ENCODE peak calls at places on chromosomes 16 and 17, in five cellular contexts. One of them, this sample, is unnamed. For H3K9me3, the result is how much of the 10 kb centered on the place peaks cover.

GRCh38 chr16:84546669-84547538 is 42.4 kb upstream of the MEAK7 start:
- DNase-seq in heart left ventricle: no peak
- DNase-seq in upper lobe of left lung: no peak
- DNase-seq in sigmoid colon: no peak
- DNase-seq in tibial nerve: no peak
- DNase-seq in this sample: no peak

GRCh38 chr17:68446626-68447041 is 10.7 kb downstream of the WIPI1 start:
- DNase-seq in heart left ventricle: no peak
- DNase-seq in upper lobe of left lung: no peak
- DNase-seq in sigmoid colon: no peak
- DNase-seq in tibial nerve: no peak
- DNase-seq in this sample: no peak

GRCh38 chr17:19302791-19303233 is 59.7 kb downstream of the B9D1 start:
- DNase-seq in heart left ventricle: peak
- DNase-seq in upper lobe of left lung: no peak
- DNase-seq in sigmoid colon: peak
- DNase-seq in tibial nerve: no peak
- DNase-seq in this sample: no peak

GRCh38 chr17:39665642-39666221 is 583 bp downstream of the TCAP start:
- DNase-seq in heart left ventricle: no peak
- DNase-seq in upper lobe of left lung: no peak
- DNase-seq in sigmoid colon: no peak
- DNase-seq in tibial nerve: no peak
- DNase-seq in this sample: no peak

GRCh38 chr17:4715071-4715749 is 4.8 kb downstream of the ARRB2 start:
- DNase-seq in heart left ventricle: no peak
- DNase-seq in upper lobe of left lung: no peak
- DNase-seq in sigmoid colon: no peak
- DNase-seq in tibial nerve: no peak
- DNase-seq in this sample: no peak

GRCh38 chr16:62280556-62280955 is 244.3 kb upstream of the CDH8 start:
- DNase-seq in heart left ventricle: no peak
- DNase-seq in upper lobe of left lung: no peak
- DNase-seq in sigmoid colon: no peak
- DNase-seq in tibial nerve: no peak
- DNase-seq in this sample: no peak

GRCh38 chr17:80177986-80178590 is 8.3 kb downstream of the CARD14 start:
- DNase-seq in heart left ventricle: no peak
- DNase-seq in upper lobe of left lung: no peak
- DNase-seq in sigmoid colon: no peak
- DNase-seq in tibial nerve: no peak
- DNase-seq in this sample: no peak

GRCh38 chr17:38341035-38341721 is 2.6 kb downstream of the GPR179 start:
- DNase-seq in heart left ventricle: peak
- DNase-seq in upper lobe of left lung: peak
- DNase-seq in sigmoid colon: peak
- DNase-seq in tibial nerve: peak
- DNase-seq in this sample: no peak

GRCh38 chr16:85588562-85589503 is 24.3 kb upstream of the GSE1 start:
- DNase-seq in heart left ventricle: no peak
- DNase-seq in upper lobe of left lung: no peak
- DNase-seq in sigmoid colon: no peak
- DNase-seq in tibial nerve: no peak
- DNase-seq in this sample: no peak

GRCh38 chr16:85872666-85873561 is 26.0 kb upstream of the IRF8 start:
- DNase-seq in heart left ventricle: peak
- DNase-seq in upper lobe of left lung: no peak
- DNase-seq in sigmoid colon: peak
- DNase-seq in tibial nerve: no peak
- DNase-seq in this sample: no peak

GRCh38 chr17:63132509-63132911 is 166.5 kb downstream of the TANC2 start:
- DNase-seq in heart left ventricle: no peak
- DNase-seq in upper lobe of left lung: no peak
- DNase-seq in sigmoid colon: no peak
- DNase-seq in tibial nerve: no peak
- DNase-seq in this sample: no peak

GRCh38 chr17:73255671-73256181 is 6.0 kb downstream of the CPSF4L start:
- DNase-seq in heart left ventricle: no peak
- DNase-seq in upper lobe of left lung: peak
- DNase-seq in sigmoid colon: no peak
- DNase-seq in tibial nerve: no peak
- DNase-seq in this sample: no peak

GRCh38 chr17:22505660-22506059 is 813.3 kb downstream of the KCNJ18 start:
- DNase-seq in heart left ventricle: no peak
- DNase-seq in upper lobe of left lung: no peak
- DNase-seq in sigmoid colon: no peak
- DNase-seq in tibial nerve: no peak
- DNase-seq in this sample: no peak
- H3K9me3 ChIP-seq in heart left ventricle: under half
- H3K9me3 ChIP-seq in upper lobe of left lung: under half
- H3K9me3 ChIP-seq in sigmoid colon: under half
- H3K9me3 ChIP-seq in tibial nerve: under half
- H3K9me3 ChIP-seq in this sample: under half

DNA sequence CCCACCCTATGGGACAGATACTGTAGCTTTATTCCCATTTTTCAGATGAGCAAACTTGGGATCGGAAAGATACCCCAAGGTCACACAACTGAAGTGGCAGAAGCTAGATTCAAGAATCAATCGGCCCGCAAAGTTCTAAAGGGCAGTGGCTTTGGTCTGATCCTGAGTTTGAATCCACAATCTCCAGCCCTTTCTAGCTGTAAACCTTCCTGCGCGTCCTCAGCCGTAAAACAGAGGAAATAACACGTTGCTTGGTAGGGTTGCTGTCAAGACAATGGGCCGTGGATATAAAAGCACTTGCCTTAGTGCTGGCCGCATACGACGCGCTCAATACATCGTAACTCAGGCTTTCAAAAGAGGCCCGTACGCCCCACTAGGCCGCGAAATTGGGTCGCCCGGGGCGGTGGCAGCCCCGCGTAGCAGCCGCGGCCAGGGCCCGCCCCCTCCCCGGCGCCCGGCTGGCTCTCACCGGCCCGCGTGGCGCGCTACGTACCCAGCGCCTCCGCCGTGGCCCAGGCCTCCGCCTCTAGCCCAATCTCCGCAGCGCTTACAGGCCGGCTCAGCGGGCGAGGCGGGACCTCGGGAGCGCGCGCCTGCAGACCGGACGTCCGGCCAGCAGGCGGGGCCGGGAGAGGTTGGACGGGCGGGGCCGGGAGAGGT is at the start of gene DCAKD:
- DNase-seq in heart left ventricle: peak
- DNase-seq in upper lobe of left lung: peak
- DNase-seq in sigmoid colon: peak
- DNase-seq in tibial nerve: peak
- DNase-seq in this sample: peak
- TF ChIP-seq POLR2A in heart left ventricle: no peak
- TF ChIP-seq POLR2A in upper lobe of left lung: peak
- TF ChIP-seq POLR2A in sigmoid colon: peak
- TF ChIP-seq POLR2A in tibial nerve: peak
- TF ChIP-seq POLR2A in this sample: no peak

GRCh38 chr16:1991135-1991551 is 1.4 kb downstream of the SYNGR3 start:
- DNase-seq in heart left ventricle: no peak
- DNase-seq in upper lobe of left lung: peak
- DNase-seq in sigmoid colon: no peak
- DNase-seq in tibial nerve: no peak
- DNase-seq in this sample: no peak
- H3K4me3 ChIP-seq in heart left ventricle: no peak
- H3K4me3 ChIP-seq in upper lobe of left lung: no peak
- H3K4me3 ChIP-seq in sigmoid colon: no peak
- H3K4me3 ChIP-seq in tibial nerve: no peak
- H3K4me3 ChIP-seq in this sample: peak

GRCh38 chr17:70365098-70365583 is 195.8 kb downstream of the KCNJ2 start:
- DNase-seq in heart left ventricle: no peak
- DNase-seq in upper lobe of left lung: no peak
- DNase-seq in sigmoid colon: no peak
- DNase-seq in tibial nerve: no peak
- DNase-seq in this sample: no peak

GRCh38 chr17:70369296-70369855 is 200.0 kb downstream of the KCNJ2 start:
- DNase-seq in heart left ventricle: no peak
- DNase-seq in upper lobe of left lung: no peak
- DNase-seq in sigmoid colon: no peak
- DNase-seq in tibial nerve: no peak
- DNase-seq in this sample: no peak

DNA sequence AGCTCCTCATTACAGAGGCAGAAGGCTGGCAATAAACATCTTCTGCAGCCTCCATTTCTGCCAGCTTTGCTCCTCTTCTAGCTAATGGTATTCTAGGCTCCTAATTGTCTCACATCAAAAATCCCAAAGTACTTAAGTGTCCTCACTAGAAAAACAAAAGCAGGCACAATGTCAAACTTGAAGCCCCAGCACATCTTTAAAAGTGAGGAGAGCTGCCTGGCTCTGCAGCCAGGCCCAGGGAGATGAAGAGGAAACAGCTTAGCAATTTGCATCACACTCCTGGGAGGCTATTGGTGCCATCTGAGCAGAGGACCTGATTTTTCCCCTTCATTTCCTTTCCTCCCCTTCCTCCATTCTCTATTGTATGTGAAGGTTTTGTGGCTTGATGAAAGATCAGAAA is 197.1 kb downstream of the KCNJ2 start:
- DNase-seq in heart left ventricle: no peak
- DNase-seq in upper lobe of left lung: no peak
- DNase-seq in sigmoid colon: no peak
- DNase-seq in tibial nerve: no peak
- DNase-seq in this sample: no peak
- H3K9me3 ChIP-seq in heart left ventricle: under half
- H3K9me3 ChIP-seq in upper lobe of left lung: under half
- H3K9me3 ChIP-seq in sigmoid colon: under half
- H3K9me3 ChIP-seq in tibial nerve: under half
- H3K9me3 ChIP-seq in this sample: under half

GRCh38 chr17:76695059-76695892 is 15.5 kb downstream of the MXRA7 start:
- DNase-seq in heart left ventricle: no peak
- DNase-seq in upper lobe of left lung: no peak
- DNase-seq in sigmoid colon: no peak
- DNase-seq in tibial nerve: no peak
- DNase-seq in this sample: no peak

GRCh38 chr17:76700627-76701470 is 9.9 kb downstream of the MXRA7 start:
- DNase-seq in heart left ventricle: peak
- DNase-seq in upper lobe of left lung: no peak
- DNase-seq in sigmoid colon: peak
- DNase-seq in tibial nerve: peak
- DNase-seq in this sample: no peak

GRCh38 chr17:76697702-76698465 is 12.9 kb downstream of the MXRA7 start:
- DNase-seq in heart left ventricle: peak
- DNase-seq in upper lobe of left lung: no peak
- DNase-seq in sigmoid colon: no peak
- DNase-seq in tibial nerve: no peak
- DNase-seq in this sample: no peak

GRCh38 chr17:76700290-76700626 is 10.5 kb downstream of the MXRA7 start:
- DNase-seq in heart left ventricle: no peak
- DNase-seq in upper lobe of left lung: no peak
- DNase-seq in sigmoid colon: no peak
- DNase-seq in tibial nerve: no peak
- DNase-seq in this sample: no peak

GRCh38 chr17:76696763-76697701 is 13.7 kb downstream of the MXRA7 start:
- DNase-seq in heart left ventricle: peak
- DNase-seq in upper lobe of left lung: no peak
- DNase-seq in sigmoid colon: no peak
- DNase-seq in tibial nerve: no peak
- DNase-seq in this sample: no peak
- TF ChIP-seq POLR2A in heart left ventricle: no peak
- TF ChIP-seq POLR2A in upper lobe of left lung: no peak
- TF ChIP-seq POLR2A in sigmoid colon: no peak
- TF ChIP-seq POLR2A in tibial nerve: no peak
- TF ChIP-seq POLR2A in this sample: no peak

DNA sequence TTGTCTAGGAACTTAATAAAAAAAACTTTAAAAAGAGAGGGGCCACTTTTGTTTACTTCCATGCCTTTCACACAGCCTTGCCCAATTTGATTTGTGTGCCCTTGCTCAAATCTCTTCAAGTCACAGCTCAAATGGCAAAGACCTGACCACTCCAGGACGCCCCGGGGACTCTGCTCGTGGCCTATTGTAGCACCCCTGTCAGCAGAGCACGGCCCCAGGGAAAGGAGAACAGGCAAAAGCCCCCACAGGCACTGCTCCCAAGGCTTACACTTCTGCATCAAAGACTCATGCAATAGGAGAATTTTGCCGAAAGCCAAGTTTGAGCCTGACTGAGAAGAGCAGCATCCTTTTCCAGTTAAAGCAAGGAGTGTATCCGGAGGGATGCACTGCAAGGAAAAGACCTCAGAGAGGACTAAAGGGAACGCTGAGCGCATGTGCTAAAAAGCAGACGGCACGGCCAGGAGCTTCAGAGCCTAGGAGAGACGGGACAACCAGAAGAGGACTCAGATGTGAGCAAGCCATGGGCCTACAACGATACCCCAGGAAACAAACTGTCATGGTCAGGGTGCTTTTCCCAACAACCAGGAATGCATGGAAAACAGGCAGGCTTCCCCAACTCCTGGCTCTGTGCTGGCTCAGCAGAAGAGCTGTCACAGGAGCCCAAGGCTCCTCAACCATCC is 8.2 kb downstream of the CREBBP start:
- DNase-seq in heart left ventricle: no peak
- DNase-seq in upper lobe of left lung: no peak
- DNase-seq in sigmoid colon: no peak
- DNase-seq in tibial nerve: no peak
- DNase-seq in this sample: no peak
- H3K4me3 ChIP-seq in heart left ventricle: no peak
- H3K4me3 ChIP-seq in upper lobe of left lung: no peak
- H3K4me3 ChIP-seq in sigmoid colon: no peak
- H3K4me3 ChIP-seq in tibial nerve: no peak
- H3K4me3 ChIP-seq in this sample: no peak